ENCODE peak calls at places on chromosomes 16 and 17, in seven cellular contexts. V, K, G, H, Q, N and W are unnamed samples.

GRCh38 chr16:69932228-69932627 is 18.9 kb upstream of the CLEC18A start:
- DNase-seq in H (peak; percentile 90), G (no peak), N (no peak), V (no peak), Q (no peak), K (no peak), W (no peak)

GRCh38 chr17:78716814-78717393 is 65.2 kb downstream of the CYTH1 start:
- DNase-seq in G (no peak), K (peak; percentile 41), Q (peak; percentile 95), H (peak; percentile 96), N (peak; percentile 58), V (no peak), W (no peak)

GRCh38 chr16:21217121-21217520 is 5.7 kb upstream of the ZP2 start:
- DNase-seq in H (no peak), Q (no peak), K (no peak), G (no peak), V (no peak), N (no peak), W (no peak)

GRCh38 chr16:79444522-79445040 is 156.0 kb downstream of the MAF start:
- DNase-seq in V (peak; percentile 46), Q (no peak), H (no peak), N (no peak), G (no peak), K (no peak), W (no peak)

GRCh38 chr17:4903051-4903818 is at the start of gene CHRNE:
- DNase-seq in K (peak; percentile 72), V (peak; percentile 92), N (peak; percentile 80), G (peak; percentile 63), H (peak; percentile 64), Q (peak; percentile 85), W (peak; percentile 49)

GRCh38 chr17:30117548-30118155 is 1.0 kb downstream of the NSRP1 start:
- DNase-seq in G (no peak), K (peak; percentile 22), Q (no peak), H (no peak), N (no peak), V (no peak), W (no peak)

GRCh38 chr16:67551972-67552371 is 10.4 kb upstream of the CTCF start:
- DNase-seq in V (no peak), Q (no peak), H (no peak), G (no peak), N (no peak), K (no peak), W (no peak)

GRCh38 chr17:40947929-40948328 is 10.5 kb upstream of the KRT23 start:
- DNase-seq in V (no peak), K (no peak), G (no peak), Q (no peak), H (no peak), N (no peak), W (no peak)

GRCh38 chr17:62703269-62703775 is 75.9 kb downstream of the MRC2 start:
- DNase-seq in K (peak; percentile 74), H (no peak), N (no peak), G (no peak), V (no peak), Q (no peak), W (no peak)